ENCODE peak calls at places on chromosomes 5 and 9, in five cellular contexts. J, L, D, P and Z are unnamed samples.

GRCh38 chr9:124258765-124259272 is 1.1 kb downstream of the NEK6 start:
- DNase-seq in J (no peak), L (no peak), D (no peak), P (no peak), Z (no peak)

GRCh38 chr9:38339496-38339895 is 53.0 kb upstream of the ALDH1B1 start:
- DNase-seq in J (no peak), L (no peak), D (peak), P (no peak), Z (no peak)

GRCh38 chr5:82225525-82226172 is 52.5 kb downstream of the RPS23 start:
- DNase-seq in J (peak), L (peak), D (peak), P (peak), Z (peak)

GRCh38 chr5:39526914-39527477 is 102.2 kb upstream of the DAB2 start:
- DNase-seq in J (no peak), L (no peak), D (no peak), P (no peak), Z (no peak)

GRCh38 chr5:35302544-35302943 is 72.3 kb upstream of the PRLR start:
- DNase-seq in J (peak), L (no peak), D (no peak), P (no peak), Z (no peak)

GRCh38 chr5:1135696-1136525 is 24.0 kb upstream of the SLC12A7 start:
- DNase-seq in J (no peak), L (no peak), D (no peak), P (no peak), Z (no peak)

GRCh38 chr5:149320791-149321330 is 24.4 kb upstream of the GRPEL2 start:
- DNase-seq in J (no peak), L (peak), D (peak), P (peak), Z (peak)

GRCh38 chr5:115559524-115559923 is 14.9 kb upstream of the FEM1C start:
- DNase-seq in J (no peak), L (no peak), D (peak), P (no peak), Z (peak)

GRCh38 chr9:100492952-100493351 is 20.0 kb downstream of the TMEFF1 start:
- DNase-seq in J (no peak), L (no peak), D (peak), P (no peak), Z (peak)

GRCh38 chr9:83062653-83063527 is at the start of gene RASEF:
- DNase-seq in J (no peak), L (no peak), D (no peak), P (peak), Z (peak)

GRCh38 chr5:126514159-126515141 is 80.6 kb downstream of the ALDH7A1 start:
- DNase-seq in J (no peak), L (peak), D (peak), P (no peak), Z (no peak)

GRCh38 chr5:17378346-17378984 is 119.6 kb upstream of the TAF11L2 start:
- DNase-seq in J (no peak), L (no peak), D (peak), P (no peak), Z (peak)

GRCh38 chr5:149776376-149777305 is 46.5 kb downstream of the PPARGC1B start:
- DNase-seq in J (peak), L (no peak), D (no peak), P (no peak), Z (no peak)

GRCh38 chr5:111461261-111461671 is 51.1 kb downstream of the STARD4 start:
- DNase-seq in J (no peak), L (no peak), D (peak), P (peak), Z (peak)

GRCh38 chr5:55997742-55998351 is 3.1 kb upstream of the IL6ST start:
- DNase-seq in J (no peak), L (peak), D (peak), P (no peak), Z (peak)

GRCh38 chr5:90962481-90962880 is 403.9 kb downstream of the ADGRV1 start:
- DNase-seq in J (no peak), L (no peak), D (no peak), P (no peak), Z (no peak)

GRCh38 chr9:124390812-124391658 is 24.2 kb downstream of the PSMB7 start:
- DNase-seq in J (no peak), L (peak), D (peak), P (no peak), Z (peak)

DNA sequence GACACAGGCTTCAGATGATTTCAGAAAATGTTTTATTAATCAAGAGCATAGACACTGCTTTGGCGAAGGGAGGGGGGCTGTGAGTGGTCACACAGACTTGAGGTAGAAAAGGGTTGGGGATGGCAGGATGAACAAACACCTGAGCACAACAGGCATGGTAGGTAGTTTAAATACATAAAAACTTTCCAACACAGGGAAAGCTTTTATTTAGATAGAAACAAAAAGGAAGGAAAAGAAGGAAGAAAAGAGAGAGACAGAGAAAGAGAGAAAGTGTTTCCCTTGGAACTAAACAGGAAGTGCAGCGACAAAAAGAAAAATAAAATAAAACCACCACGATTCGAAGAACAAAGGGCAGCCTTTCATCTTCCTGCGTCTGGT is 3.1 kb downstream of the HAND1 start:
- DNase-seq in J (no peak), L (no peak), D (no peak), P (no peak), Z (no peak)
- TF ChIP-seq RCOR1 in J (no peak), L (no peak), D (no peak), P (no peak), Z (no peak)

GRCh38 chr9:116524778-116525470 is 162.2 kb upstream of the TRIM32 start:
- DNase-seq in J (no peak), L (no peak), D (no peak), P (no peak), Z (no peak)
- TF ChIP-seq RCOR1 in J (no peak), L (no peak), D (no peak), P (no peak), Z (no peak)

GRCh38 chr9:88161144-88161543 is 22.9 kb upstream of the SPATA31C2 start:
- DNase-seq in J (no peak), L (no peak), D (no peak), P (no peak), Z (no peak)
- TF ChIP-seq RCOR1 in J (no peak), L (peak), D (no peak), P (no peak), Z (no peak)

GRCh38 chr9:20786807-20787206 is 102.7 kb downstream of the FOCAD start:
- DNase-seq in J (no peak), L (no peak), D (no peak), P (no peak), Z (no peak)

GRCh38 chr9:20781086-20781485 is 97.0 kb downstream of the FOCAD start:
- DNase-seq in J (no peak), L (no peak), D (peak), P (no peak), Z (no peak)

GRCh38 chr9:20783057-20784038 is 99.3 kb downstream of the FOCAD start:
- DNase-seq in J (no peak), L (no peak), D (peak), P (no peak), Z (no peak)

GRCh38 chr9:20782289-20782688 is 98.2 kb downstream of the FOCAD start:
- DNase-seq in J (no peak), L (no peak), D (no peak), P (no peak), Z (no peak)

DNA sequence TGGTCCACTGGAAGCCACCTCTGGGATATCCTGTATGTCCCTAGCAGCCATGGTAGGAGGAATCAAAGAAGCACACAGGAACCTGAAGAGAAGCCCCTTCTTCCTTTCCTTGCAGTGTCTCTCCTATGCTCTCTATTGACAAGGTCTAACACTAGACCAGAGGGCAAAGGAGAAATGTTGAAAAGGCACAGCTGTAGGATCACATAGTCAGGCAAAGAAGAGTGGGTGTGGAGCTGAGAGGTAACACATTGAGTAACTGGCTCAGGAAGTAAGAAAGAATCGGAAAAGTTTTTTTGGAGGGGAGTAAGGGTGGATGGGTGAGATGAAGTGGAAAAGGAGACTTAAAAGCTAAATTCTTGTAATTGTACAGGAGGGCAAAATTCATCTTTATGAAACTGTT is 100.1 kb downstream of the FOCAD start:
- DNase-seq in J (no peak), L (no peak), D (no peak), P (no peak), Z (no peak)
- TF ChIP-seq RCOR1 in J (no peak), L (no peak), D (no peak), P (no peak), Z (no peak)

GRCh38 chr5:142667808-142668207 is 18.1 kb downstream of the FGF1 start:
- DNase-seq in J (no peak), L (no peak), D (no peak), P (no peak), Z (no peak)

GRCh38 chr5:142671276-142671675 is 14.6 kb downstream of the FGF1 start:
- DNase-seq in J (no peak), L (no peak), D (peak), P (no peak), Z (no peak)

GRCh38 chr5:142671801-142672200 is 14.1 kb downstream of the FGF1 start:
- DNase-seq in J (no peak), L (no peak), D (peak), P (no peak), Z (no peak)

GRCh38 chr5:142669479-142669878 is 16.4 kb downstream of the FGF1 start:
- DNase-seq in J (no peak), L (no peak), D (no peak), P (no peak), Z (no peak)

DNA sequence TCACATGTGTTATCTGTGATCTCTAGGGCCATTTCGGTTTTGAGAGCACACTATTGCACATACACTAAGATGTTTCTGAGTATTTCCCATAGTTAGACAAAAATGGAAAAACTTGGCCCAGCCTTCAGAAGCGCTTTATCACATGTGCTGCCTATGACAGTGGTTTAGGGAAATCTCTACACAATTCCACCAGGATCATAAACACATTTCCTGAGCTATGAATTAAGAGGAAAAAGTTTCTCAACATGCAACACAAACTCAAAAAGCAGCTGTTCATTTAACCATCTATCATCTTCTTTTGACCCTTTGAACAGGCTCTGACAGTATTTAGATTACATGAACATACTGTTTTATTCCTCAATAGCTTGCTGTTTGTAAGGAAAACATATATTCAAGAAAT is 15.1 kb downstream of the FGF1 start:
- DNase-seq in J (no peak), L (no peak), D (peak), P (no peak), Z (no peak)
- TF ChIP-seq RCOR1 in J (no peak), L (no peak), D (no peak), P (no peak), Z (no peak)

DNA sequence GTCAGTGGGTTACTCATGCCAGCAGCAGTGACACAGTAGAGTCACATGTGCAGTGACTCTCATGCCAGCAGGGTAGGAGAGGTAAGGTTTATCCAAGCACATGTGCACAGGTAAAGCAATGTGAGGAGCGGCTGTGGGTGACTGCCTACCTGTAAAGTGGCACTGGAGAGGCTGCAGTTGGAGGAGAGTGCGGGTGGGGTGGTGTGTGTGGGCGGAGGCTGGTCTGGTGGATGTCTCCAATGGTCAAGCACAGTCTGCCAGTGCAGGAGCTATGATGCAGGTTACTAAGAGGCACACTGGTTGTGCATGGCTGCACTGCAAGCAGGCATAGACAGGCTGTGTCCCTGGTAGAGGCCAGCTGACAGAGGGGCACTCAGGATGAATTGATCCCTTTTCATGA is 588.2 kb upstream of the FTMT start:
- DNase-seq in J (no peak), L (no peak), D (no peak), P (no peak), Z (no peak)
- TF ChIP-seq RCOR1 in J (no peak), L (no peak), D (no peak), P (no peak), Z (no peak)

GRCh38 chr5:106019271-106019670 is 1651.5 kb downstream of the EFNA5 start:
- DNase-seq in J (no peak), L (no peak), D (peak), P (no peak), Z (no peak)
- TF ChIP-seq RCOR1 in J (no peak), L (no peak), D (no peak), P (no peak), Z (no peak)

GRCh38 chr5:32771037-32771436 is 59.9 kb downstream of the NPR3 start:
- DNase-seq in J (no peak), L (no peak), D (no peak), P (no peak), Z (no peak)

GRCh38 chr5:32770444-32770843 is 59.3 kb downstream of the NPR3 start:
- DNase-seq in J (no peak), L (no peak), D (no peak), P (no peak), Z (no peak)

GRCh38 chr5:32773944-32774343 is 62.8 kb downstream of the NPR3 start:
- DNase-seq in J (no peak), L (no peak), D (no peak), P (no peak), Z (no peak)

GRCh38 chr5:32769711-32770110 is 58.6 kb downstream of the NPR3 start:
- DNase-seq in J (no peak), L (no peak), D (no peak), P (no peak), Z (no peak)

GRCh38 chr5:32767948-32768427 is 56.9 kb downstream of the NPR3 start:
- DNase-seq in J (no peak), L (no peak), D (peak), P (no peak), Z (peak)
- TF ChIP-seq RCOR1 in J (no peak), L (no peak), D (no peak), P (no peak), Z (no peak)

GRCh38 chr9:34971146-34971811 is 13.2 kb downstream of the PHF24 start:
- DNase-seq in J (no peak), L (no peak), D (no peak), P (no peak), Z (no peak)
- TF ChIP-seq RCOR1 in J (no peak), L (no peak), D (no peak), P (no peak), Z (no peak)